ENCODE peak calls at places on chromosomes 16 and 17, in four cellular contexts. P is GM12878, V is SK-N-SH, Q is HepG2. B is an unnamed sample.

GRCh38 chr17:57975044-57975443 is 13.0 kb downstream of the VEZF1 start:
- DNase-seq in P (no peak), V (no peak), Q (peak; percentile 60), B (peak; percentile 53)

GRCh38 chr16:75109732-75110243 is 6.8 kb downstream of the LDHD start:
- DNase-seq in P (no peak), V (no peak), Q (no peak), B (no peak)

GRCh38 chr17:50931003-50931878 is 65.1 kb upstream of the TOB1 start:
- DNase-seq in P (no peak), V (peak; percentile 95), Q (peak; percentile 77), B (peak; percentile 86)

GRCh38 chr16:2752850-2753522 is 548 bp downstream of the SRRM2 start:
- DNase-seq in P (no peak), V (peak; percentile 94), Q (peak; percentile 56), B (peak; percentile 81)

GRCh38 chr17:27846042-27846655 is 45.8 kb upstream of the NOS2 start:
- DNase-seq in P (no peak), V (no peak), Q (no peak), B (no peak)

GRCh38 chr17:73208139-73208827 is 15.4 kb downstream of the COG1 start:
- DNase-seq in P (no peak), V (no peak), Q (no peak), B (no peak)

GRCh38 chr16:77987772-77988171 is 34.6 kb upstream of the CLEC3A start:
- DNase-seq in P (no peak), V (no peak), Q (no peak), B (no peak)

GRCh38 chr17:57986841-57987581 is 1.0 kb downstream of the VEZF1 start:
- DNase-seq in P (no peak), V (no peak), Q (peak; percentile 89), B (peak; percentile 70)

GRCh38 chr17:57607553-57608120 is 137.5 kb downstream of the CCDC182 start:
- DNase-seq in P (no peak), V (no peak), Q (no peak), B (no peak)

GRCh38 chr17:74898376-74898946 is 5.0 kb upstream of the FADS6 start:
- DNase-seq in P (no peak), V (no peak), Q (no peak), B (no peak)

GRCh38 chr17:47882247-47882646 is 13.8 kb upstream of the SP2 start:
- DNase-seq in P (no peak), V (no peak), Q (no peak), B (no peak)

GRCh38 chr17:48262982-48263586 is 155.5 kb downstream of the SNX11 start:
- DNase-seq in P (no peak), V (no peak), Q (no peak), B (peak; percentile 56)

GRCh38 chr17:74380086-74380958 is 13.0 kb downstream of the GPR142 start:
- DNase-seq in P (no peak), V (no peak), Q (no peak), B (no peak)

GRCh38 chr17:55295411-55296170 is 30.8 kb downstream of the HLF start:
- DNase-seq in P (no peak), V (peak; percentile 76), Q (peak; percentile 77), B (peak; percentile 68)

GRCh38 chr17:7838291-7839075 is 4.5 kb downstream of the KDM6B start:
- DNase-seq in P (no peak), V (peak; percentile 71), Q (peak; percentile 41), B (no peak)

GRCh38 chr16:30087181-30087898 is 4.4 kb downstream of the TBX6 start:
- DNase-seq in P (no peak), V (no peak), Q (no peak), B (no peak)

GRCh38 chr16:85574672-85575475 is 38.2 kb upstream of the GSE1 start:
- DNase-seq in P (no peak), V (peak; percentile 65), Q (no peak), B (no peak)

GRCh38 chr17:80374732-80375118 is 40.2 kb upstream of the ENDOV start:
- DNase-seq in P (no peak), V (no peak), Q (no peak), B (no peak)

GRCh38 chr16:28326881-28327610 is 34.7 kb downstream of the SBK1 start:
- DNase-seq in P (no peak), V (peak; percentile 81), Q (peak; percentile 61), B (peak; percentile 72)

GRCh38 chr17:80029235-80029974 is 6.3 kb downstream of the TBC1D16 start:
- DNase-seq in P (no peak), V (no peak), Q (no peak), B (no peak)

GRCh38 chr16:3456374-3456773 is 12.9 kb downstream of the NAA60 start:
- DNase-seq in P (no peak), V (no peak), Q (no peak), B (no peak)

GRCh38 chr16:892536-893255 is 78.1 kb downstream of the LMF1 start:
- DNase-seq in P (no peak), V (no peak), Q (no peak), B (no peak)

GRCh38 chr16:76683051-76683450 is 405.9 kb downstream of the CNTNAP4 start:
- DNase-seq in P (no peak), V (no peak), Q (no peak), B (no peak)

GRCh38 chr17:78343099-78343432 is 16.8 kb downstream of the SOCS3 start:
- DNase-seq in P (no peak), V (peak; percentile 62), Q (no peak), B (no peak)

GRCh38 chr16:56961851-56962281 is at the start of gene CETP:
- DNase-seq in P (no peak), V (no peak), Q (no peak), B (no peak)

GRCh38 chr17:81331527-81332043 is 36.5 kb upstream of the SLC38A10 start:
- DNase-seq in P (no peak), V (peak; percentile 98), Q (no peak), B (no peak)

GRCh38 chr17:40956401-40957254 is 10.1 kb downstream of the KRT39 start:
- DNase-seq in P (no peak), V (no peak), Q (peak; percentile 100), B (no peak)

GRCh38 chr17:31061678-31062077 is 33.1 kb upstream of the NF1 start:
- DNase-seq in P (no peak), V (no peak), Q (no peak), B (no peak)

GRCh38 chr17:78390241-78391050 is 12.0 kb downstream of the PGS1 start:
- DNase-seq in P (no peak), V (peak; percentile 76), Q (no peak), B (peak; percentile 59)

GRCh38 chr17:76582660-76583059 is 3.0 kb downstream of the ST6GALNAC2 start:
- DNase-seq in P (no peak), V (no peak), Q (no peak), B (no peak)
- TF ChIP-seq PBX3 in P (no peak), V (no peak), Q (no peak), B (no peak)

GRCh38 chr16:70437582-70438324 is 1.1 kb downstream of the ST3GAL2 start:
- DNase-seq in P (no peak), V (peak; percentile 41), Q (no peak), B (no peak)

GRCh38 chr16:70438983-70439862 is at the start of gene ST3GAL2:
- DNase-seq in P (peak; percentile 74), V (peak; percentile 98), Q (peak; percentile 93), B (peak; percentile 93)

GRCh38 chr16:70434489-70435260 is 4.2 kb downstream of the ST3GAL2 start:
- DNase-seq in P (no peak), V (no peak), Q (no peak), B (no peak)

GRCh38 chr16:70438325-70438982 is 446 bp downstream of the ST3GAL2 start:
- DNase-seq in P (no peak), V (no peak), Q (no peak), B (no peak)

GRCh38 chr16:70437017-70437581 is 1.8 kb downstream of the ST3GAL2 start:
- DNase-seq in P (no peak), V (peak; percentile 47), Q (peak; percentile 57), B (no peak)
- TF ChIP-seq EP300 in P (no peak), V (peak; percentile 77), Q (no peak), B (no peak)

GRCh38 chr16:66269631-66270332 is 96.7 kb upstream of the CDH5 start:
- DNase-seq in P (no peak), V (no peak), Q (no peak), B (no peak)
- TF ChIP-seq PBX3 in P (no peak), V (no peak), Q (no peak), B (no peak)

DNA sequence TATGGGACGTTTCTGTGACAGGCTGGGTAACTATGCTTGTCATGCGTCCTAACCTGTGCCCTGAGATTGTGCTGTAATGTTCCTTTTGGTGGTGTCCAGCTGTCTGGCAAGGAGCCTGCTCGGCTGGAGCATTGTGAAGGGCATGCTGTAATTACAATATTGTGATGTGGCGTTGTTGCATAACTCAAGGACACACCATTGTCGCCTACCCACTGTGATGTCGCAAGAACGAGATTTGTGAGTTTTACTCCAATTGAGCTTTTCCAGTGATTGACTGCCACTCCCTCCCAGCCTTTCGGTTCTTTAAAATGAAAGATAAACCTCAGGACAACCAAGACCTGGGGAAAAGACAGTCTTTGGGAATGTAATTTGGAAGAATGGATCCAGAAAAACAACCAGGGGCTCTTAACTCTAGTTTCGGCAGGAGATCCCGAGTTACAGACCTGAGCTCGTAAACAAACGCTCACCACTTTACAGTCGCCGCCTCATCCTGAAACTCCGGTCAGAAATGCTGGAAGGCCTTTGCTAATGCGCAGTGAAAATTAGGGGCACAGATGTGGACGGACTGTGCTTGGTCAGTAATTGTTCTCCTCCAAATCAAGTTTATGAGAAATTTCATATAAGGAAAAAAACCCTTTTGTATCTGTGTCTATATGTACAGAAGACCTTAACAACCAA is 1.3 kb downstream of the ZNF750 start:
- DNase-seq in P (no peak), V (no peak), Q (peak; percentile 88), B (no peak)
- TF ChIP-seq EP300 in P (no peak), V (no peak), Q (peak; percentile 87), B (no peak)

GRCh38 chr17:45247429-45248131 is 14.3 kb downstream of the SPATA32 start:
- DNase-seq in P (peak; percentile 78), V (peak; percentile 95), Q (peak; percentile 89), B (peak; percentile 99)

GRCh38 chr17:45246338-45246737 is 15.6 kb downstream of the SPATA32 start:
- DNase-seq in P (no peak), V (no peak), Q (no peak), B (no peak)

GRCh38 chr17:45248132-45248936 is 13.6 kb downstream of the SPATA32 start:
- DNase-seq in P (no peak), V (no peak), Q (no peak), B (peak; percentile 81)

GRCh38 chr17:45244725-45245656 is 16.9 kb downstream of the SPATA32 start:
- DNase-seq in P (no peak), V (no peak), Q (peak; percentile 67), B (no peak)

GRCh38 chr17:45246861-45247428 is 14.9 kb downstream of the SPATA32 start:
- DNase-seq in P (no peak), V (peak; percentile 92), Q (no peak), B (peak; percentile 74)
- TF ChIP-seq PBX3 in P (no peak), V (no peak), Q (no peak), B (no peak)

DNA sequence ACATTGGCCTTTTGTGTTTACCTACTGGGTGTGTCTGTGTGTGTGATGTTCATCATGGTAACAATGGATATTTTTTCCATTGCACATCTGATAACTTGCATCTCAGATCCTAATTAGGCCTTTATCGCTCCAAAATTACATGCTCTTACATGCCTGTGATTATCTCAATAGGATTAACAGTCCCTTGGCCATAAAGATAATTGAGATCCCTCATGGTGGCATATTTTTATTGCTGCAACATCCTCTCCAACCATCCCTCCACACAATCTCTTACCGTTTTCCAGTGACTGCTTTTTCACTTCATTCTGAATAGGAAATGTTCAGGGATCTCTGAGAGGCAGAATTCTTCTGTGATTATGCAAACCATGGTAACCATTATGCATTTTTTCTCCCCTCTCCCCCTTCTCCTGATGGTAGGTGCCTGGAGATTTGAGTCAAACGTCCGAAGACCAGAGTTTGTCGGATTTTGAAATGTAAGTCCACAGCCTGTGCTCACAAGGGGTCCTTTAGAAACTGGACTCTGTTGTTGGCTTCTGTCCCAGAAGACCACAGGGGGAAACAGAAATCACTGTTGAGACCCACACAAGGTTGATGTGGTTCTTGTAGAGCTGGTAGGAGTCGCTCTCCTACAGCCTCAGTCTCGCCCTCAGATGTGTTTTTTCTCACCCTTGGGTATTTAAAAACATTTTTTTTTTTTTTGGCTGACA is 405.5 kb downstream of the CPPED1 start:
- DNase-seq in P (no peak), V (no peak), Q (no peak), B (no peak)
- TF ChIP-seq EP300 in P (no peak), V (no peak), Q (no peak), B (no peak)